ENCODE peak calls at places on chromosomes 13 and 19, in seven cellular contexts. N is non-pigmented ciliary epithelial cell; O is stimulated activated CD4-positive, alpha-beta T cell treated with anti-CD3 and anti-CD28 coated beads, Interleukin-15, amount 100 ng/mL, for 1 hour; S is stimulated activated CD8-positive, alpha-beta memory T cell treated with anti-CD3 and anti-CD28 coated beads, Interleukin-15, amount 100 ng/mL, for 4 hours; L is smooth muscle cell of the brain vasculature; V is T47D; F is ELR. Z is an unnamed sample.
A peak's percentile ranks its signal among the peaks of the same experiment; 100 is the strongest.

GRCh38 chr13:48731957-48732569 is 78.3 kb downstream of the CYSLTR2 start:
- DNase-seq in N (no peak), O (peak; percentile 51), S (peak; percentile 30), L (no peak), V (peak; percentile 48), F (peak; percentile 23), Z (no peak)

GRCh38 chr19:41426116-41426841 is 895 bp downstream of the B3GNT8 start:
- DNase-seq in N (no peak), O (no peak), S (no peak), L (no peak), V (no peak), F (no peak), Z (no peak)

GRCh38 chr19:47035127-47035494 is 13.3 kb downstream of the TMEM160 start:
- DNase-seq in N (no peak), O (no peak), S (no peak), L (no peak), V (peak; percentile 30), F (peak; percentile 45), Z (no peak)

GRCh38 chr19:4690362-4690761 is 20.2 kb upstream of the MYDGF start:
- DNase-seq in N (no peak), O (no peak), S (no peak), L (no peak), V (no peak), F (no peak), Z (no peak)

GRCh38 chr19:6587093-6587820 is 3.7 kb downstream of the CD70 start:
- DNase-seq in N (no peak), O (no peak), S (no peak), L (no peak), V (peak; percentile 7), F (peak; percentile 22), Z (no peak)

GRCh38 chr13:30340367-30341184 is 33.2 kb upstream of the KATNAL1 start:
- DNase-seq in N (peak; percentile 56), O (no peak), S (no peak), L (peak; percentile 24), V (no peak), F (peak; percentile 85), Z (peak; percentile 55)

GRCh38 chr13:19961484-19961883 is 3.0 kb downstream of the ZMYM2 start:
- DNase-seq in N (no peak), O (no peak), S (no peak), L (no peak), V (no peak), F (no peak), Z (no peak)

GRCh38 chr13:76038920-76039716 is 403.0 kb downstream of the LMO7 start:
- DNase-seq in N (no peak), O (no peak), S (no peak), L (no peak), V (peak; percentile 61), F (no peak), Z (no peak)

GRCh38 chr13:71685072-71685471 is 181.9 kb downstream of the DACH1 start:
- DNase-seq in N (no peak), O (no peak), S (no peak), L (no peak), V (no peak), F (no peak), Z (no peak)

GRCh38 chr19:7395360-7395781 is 46.6 kb downstream of the ARHGEF18 start:
- DNase-seq in N (no peak), O (no peak), S (no peak), L (no peak), V (no peak), F (peak; percentile 21), Z (no peak)

Z was measured in A172.